ENCODE peak calls at places on chromosome 21, in four cellular contexts. I is endothelial cell of umbilical vein, H is stomach, Z is esophagus squamous epithelium. T is an unnamed sample.

GRCh38 chr21:34635307-34635706 is 20.4 kb upstream of the RCAN1 start:
- DNase-seq in I (no peak), H (no peak), Z (no peak), T (no peak)

GRCh38 chr21:45306832-45307571 is 19.3 kb upstream of the POFUT2 start:
- DNase-seq in I (no peak), H (peak; percentile 51), Z (no peak), T (no peak)

GRCh38 chr21:45577806-45578801 is 35.9 kb upstream of the SLC19A1 start:
- DNase-seq in I (no peak), H (peak; percentile 31), Z (no peak), T (no peak)

GRCh38 chr21:28337319-28337718 is 655.4 kb downstream of the LTN1 start:
- DNase-seq in I (peak; percentile 56), H (no peak), Z (no peak), T (no peak)

GRCh38 chr21:16579538-16579937 is 849.8 kb downstream of the USP25 start:
- DNase-seq in I (peak; percentile 27), H (no peak), Z (no peak), T (no peak)

GRCh38 chr21:46078322-46078981 is 19.5 kb upstream of the COL6A2 start:
- DNase-seq in I (no peak), H (peak; percentile 22), Z (no peak), T (no peak)

GRCh38 chr21:44730951-44731579 is 19.7 kb upstream of the TSPEAR start:
- DNase-seq in I (no peak), H (no peak), Z (no peak), T (no peak)

GRCh38 chr21:34722684-34723300 is 54.0 kb downstream of the CLIC6 start:
- DNase-seq in I (no peak), H (no peak), Z (no peak), T (no peak)

GRCh38 chr21:41593784-41594138 is 85.8 kb upstream of the TMPRSS2 start:
- DNase-seq in I (no peak), H (peak; percentile 83), Z (no peak), T (no peak)
- TF ChIP-seq CTCF in I (no peak), H (no peak), Z (no peak), T (no peak)

GRCh38 chr21:42854246-42855010 is 24.9 kb downstream of the WDR4 start:
- DNase-seq in I (no peak), H (no peak), Z (no peak), T (no peak)

GRCh38 chr21:42853621-42854020 is 25.7 kb downstream of the WDR4 start:
- DNase-seq in I (no peak), H (no peak), Z (no peak), T (no peak)

GRCh38 chr21:42857216-42857615 is 22.1 kb downstream of the WDR4 start:
- DNase-seq in I (no peak), H (no peak), Z (no peak), T (no peak)

GRCh38 chr21:42855937-42856335 is 23.4 kb downstream of the WDR4 start:
- DNase-seq in I (no peak), H (no peak), Z (no peak), T (no peak)

GRCh38 chr21:42855143-42855936 is 24.0 kb downstream of the WDR4 start:
- DNase-seq in I (no peak), H (no peak), Z (no peak), T (no peak)
- TF ChIP-seq POLR2A in I (no peak), H (no peak), Z (no peak), T (no peak)

GRCh38 chr21:38167345-38167744 is 89.4 kb upstream of the KCNJ15 start:
- DNase-seq in I (no peak), H (no peak), Z (no peak), T (no peak)

GRCh38 chr21:38170283-38170682 is 86.5 kb upstream of the KCNJ15 start:
- DNase-seq in I (peak; percentile 66), H (peak; percentile 57), Z (no peak), T (no peak)

GRCh38 chr21:38175321-38175720 is 81.5 kb upstream of the KCNJ15 start:
- DNase-seq in I (peak; percentile 33), H (no peak), Z (no peak), T (no peak)

GRCh38 chr21:38171723-38172344 is 85.0 kb upstream of the KCNJ15 start:
- DNase-seq in I (peak; percentile 87), H (no peak), Z (no peak), T (no peak)

GRCh38 chr21:38170705-38171682 is 85.8 kb upstream of the KCNJ15 start:
- DNase-seq in I (peak; percentile 45), H (peak; percentile 45), Z (no peak), T (no peak)
- TF ChIP-seq CTCF in I (no peak), H (no peak), Z (no peak), T (no peak)

DNA sequence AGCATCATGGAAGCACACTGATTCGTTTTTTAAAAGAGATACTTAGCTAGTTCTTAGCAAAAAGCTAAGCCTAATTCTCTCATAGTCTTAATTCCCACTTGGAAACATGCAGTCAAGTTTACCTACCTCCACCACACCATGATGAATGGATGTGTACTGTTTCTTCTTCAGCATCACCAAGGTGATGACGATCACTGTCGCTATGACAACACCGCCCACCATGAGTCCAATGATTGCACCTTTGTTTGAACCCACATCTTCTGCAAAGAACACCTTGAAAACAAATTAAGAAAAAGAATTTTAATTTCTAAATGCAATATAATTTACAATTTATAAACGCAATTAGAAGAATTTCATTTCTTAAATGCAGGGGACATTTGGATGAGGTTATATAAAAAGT is 156.8 kb downstream of the GABPA start:
- DNase-seq in I (no peak), H (no peak), Z (no peak), T (no peak)
- TF ChIP-seq POLR2A in I (no peak), H (no peak), Z (no peak), T (no peak)

DNA sequence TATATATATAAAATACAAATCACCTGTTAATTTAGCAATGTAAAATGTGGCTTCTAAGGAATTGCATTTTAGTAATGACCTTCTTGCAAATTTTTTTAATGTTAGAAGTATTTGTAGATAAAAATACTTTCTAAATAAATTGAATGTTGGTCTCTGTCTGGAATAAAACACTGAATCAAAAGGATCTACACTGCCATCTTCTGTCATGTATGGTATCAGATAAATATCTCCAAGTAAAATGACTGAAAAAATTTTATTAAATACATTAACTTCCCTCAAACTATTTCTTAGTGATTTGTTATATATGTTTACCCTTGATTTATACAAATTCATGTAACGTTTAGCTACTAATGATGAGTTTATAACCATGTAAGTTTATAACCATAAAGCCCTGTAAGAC is 2029.3 kb downstream of the MRPL39 start:
- DNase-seq in I (no peak), H (no peak), Z (no peak), T (no peak)
- TF ChIP-seq CTCF in I (no peak), H (no peak), Z (no peak), T (no peak)

DNA sequence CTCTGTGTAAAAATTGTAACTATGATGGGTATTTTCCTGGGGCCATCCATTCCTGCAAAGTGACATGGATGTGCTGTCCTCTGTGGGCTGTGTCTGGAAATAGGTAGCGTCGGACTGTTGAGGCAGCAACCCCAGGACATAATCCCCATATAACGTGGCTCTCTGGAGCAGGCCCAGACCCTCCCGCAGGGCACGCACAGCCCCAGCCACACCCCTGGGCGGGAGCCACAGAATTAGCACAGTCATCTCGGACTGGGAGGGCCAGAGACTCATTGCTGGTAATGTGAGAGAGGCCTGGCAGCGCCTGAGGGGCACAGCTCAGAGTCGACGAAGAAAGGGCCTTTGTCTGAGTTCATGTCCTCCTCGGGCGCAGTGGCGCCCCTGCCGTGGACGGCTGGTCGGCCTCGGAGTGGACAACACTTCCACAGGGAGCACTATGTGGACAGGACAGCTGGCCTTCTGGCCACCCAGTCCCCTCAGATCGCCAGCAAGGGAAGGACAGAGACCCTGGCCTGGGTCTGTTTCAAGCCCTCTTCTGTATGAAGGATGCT is 20.1 kb downstream of the SIM2 start:
- DNase-seq in I (no peak), H (peak; percentile 84), Z (no peak), T (no peak)
- TF ChIP-seq POLR2A in I (no peak), H (no peak), Z (no peak), T (no peak)

T was measured in vagina.